ENCODE peak calls at places on chromosomes 7 and 10, in five cellular contexts. B, S, U, G and R are unnamed samples. For H3K4me1, the result is how much of the 10 kb centered on the place peaks cover.

GRCh38 chr7:51209426-51209825 is 107.2 kb downstream of the COBL start:
- DNase-seq in B (no peak), S (no peak), U (no peak), G (no peak), R (no peak)

GRCh38 chr7:11427686-11428273 is 404.2 kb downstream of the THSD7A start:
- DNase-seq in B (peak), S (no peak), U (no peak), G (peak), R (no peak)

GRCh38 chr10:12195281-12195602 is 449 bp downstream of the NUDT5 start:
- DNase-seq in B (no peak), S (no peak), U (no peak), G (no peak), R (no peak)

GRCh38 chr10:110273474-110273873 is 31.2 kb downstream of the SMNDC1 start:
- DNase-seq in B (peak), S (no peak), U (peak), G (no peak), R (peak)

GRCh38 chr10:122248356-122249302 is 22.5 kb upstream of the BTBD16 start:
- DNase-seq in B (no peak), S (no peak), U (no peak), G (no peak), R (no peak)

GRCh38 chr7:2231992-2232765 is 566 bp downstream of the MAD1L1 start:
- DNase-seq in B (no peak), S (no peak), U (peak), G (no peak), R (no peak)

GRCh38 chr10:74300651-74301050 is 149.6 kb downstream of the ADK start:
- DNase-seq in B (no peak), S (no peak), U (no peak), G (no peak), R (no peak)

GRCh38 chr7:123977081-123977480 is 52.0 kb downstream of the SPAM1 start:
- DNase-seq in B (no peak), S (no peak), U (no peak), G (no peak), R (no peak)

GRCh38 chr10:30398193-30398592 is 35.8 kb upstream of the MAP3K8 start:
- DNase-seq in B (no peak), S (no peak), U (no peak), G (no peak), R (no peak)

GRCh38 chr7:107130487-107131220 is 38.1 kb upstream of the HBP1 start:
- DNase-seq in B (no peak), S (no peak), U (no peak), G (no peak), R (no peak)
- TF ChIP-seq CTCF in B (no peak), S (no peak), U (no peak), G (no peak), R (no peak)

DNA sequence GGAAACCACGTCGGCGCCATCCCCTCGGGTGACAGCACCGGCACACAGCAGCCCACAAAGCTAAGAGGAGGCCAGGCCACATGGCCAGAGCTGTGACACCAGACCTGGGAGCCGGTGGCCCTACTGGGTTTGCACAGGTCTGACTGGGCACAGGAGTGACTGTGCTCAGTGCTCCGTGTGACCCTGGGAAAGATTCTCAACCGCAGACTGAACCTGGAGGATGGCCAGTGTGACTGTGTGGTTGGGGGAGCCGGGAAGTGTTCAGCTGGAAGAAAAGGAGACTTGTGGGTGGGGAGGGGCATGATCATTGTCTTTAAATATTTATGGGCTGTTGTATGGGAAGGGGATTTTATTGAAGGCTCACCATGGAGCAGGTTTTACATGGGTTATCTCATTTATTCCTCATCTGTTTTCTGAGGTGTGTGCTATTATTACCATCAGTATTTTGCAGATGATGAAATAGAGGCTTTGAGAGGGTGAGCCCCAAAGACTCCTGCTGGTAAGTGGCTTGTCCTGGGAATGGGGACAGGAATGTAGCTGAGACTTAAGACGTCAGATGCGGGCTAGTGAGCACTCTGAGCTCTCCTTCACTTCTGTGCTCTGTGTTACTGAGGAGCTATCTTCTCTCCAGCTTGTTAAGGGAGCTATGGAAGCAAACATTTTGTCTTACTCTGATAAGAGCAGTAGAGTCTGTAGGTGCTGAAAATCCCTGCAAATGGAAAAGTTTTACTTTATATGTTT is 127.5 kb downstream of the TMEM178B start:
- DNase-seq in B (no peak), S (no peak), U (no peak), G (no peak), R (no peak)
- H3K4me1 ChIP-seq in B (under half), S (under half), U (under half), G (under half), R (under half)

GRCh38 chr10:43070121-43071085 is 6.5 kb upstream of the RET start:
- DNase-seq in B (no peak), S (no peak), U (no peak), G (no peak), R (no peak)

GRCh38 chr10:43068136-43068395 is 8.8 kb upstream of the RET start:
- DNase-seq in B (no peak), S (no peak), U (no peak), G (no peak), R (no peak)

GRCh38 chr10:43069597-43069996 is 7.3 kb upstream of the RET start:
- DNase-seq in B (no peak), S (no peak), U (no peak), G (no peak), R (no peak)

GRCh38 chr10:43067391-43068135 is 9.3 kb upstream of the RET start:
- DNase-seq in B (no peak), S (no peak), U (no peak), G (no peak), R (no peak)

DNA sequence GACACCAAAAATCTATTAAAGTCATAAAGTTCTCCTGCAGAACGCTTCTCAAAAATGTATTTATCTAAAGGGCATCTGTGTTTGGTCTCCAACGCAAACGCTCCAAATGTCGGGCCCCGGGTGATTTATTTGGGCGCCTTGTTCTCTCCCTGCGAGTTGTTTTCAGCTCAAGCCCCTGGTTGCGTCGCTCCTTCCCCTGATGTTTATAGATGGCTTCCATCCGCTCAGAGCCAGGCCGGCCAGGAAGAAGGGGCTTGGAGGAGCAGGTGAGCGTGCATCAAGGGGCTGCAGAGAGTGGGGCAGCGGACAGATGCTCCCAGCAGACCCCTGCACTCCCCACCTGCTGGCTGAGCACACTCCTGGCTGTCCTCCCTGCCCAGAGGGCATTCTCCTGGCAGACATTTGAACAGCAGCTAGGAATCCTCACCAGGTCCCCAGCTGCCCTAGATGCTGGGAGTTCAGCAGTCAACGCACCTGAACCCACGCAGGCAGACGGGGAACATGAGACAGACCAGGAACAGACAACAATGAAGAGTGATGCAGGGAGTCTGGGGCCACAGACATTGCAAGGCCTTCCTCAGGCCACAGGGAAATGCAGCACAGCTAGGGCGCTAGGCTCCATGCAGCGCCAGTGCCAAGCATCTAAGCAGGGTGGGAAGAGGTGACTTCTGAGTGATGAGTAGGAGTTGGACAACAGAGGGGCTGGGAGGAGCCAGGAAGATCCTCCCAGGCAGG is 7.9 kb upstream of the RET start:
- DNase-seq in B (no peak), S (no peak), U (no peak), G (no peak), R (no peak)
- TF ChIP-seq CTCF in B (no peak), S (no peak), U (no peak), G (no peak), R (no peak)

DNA sequence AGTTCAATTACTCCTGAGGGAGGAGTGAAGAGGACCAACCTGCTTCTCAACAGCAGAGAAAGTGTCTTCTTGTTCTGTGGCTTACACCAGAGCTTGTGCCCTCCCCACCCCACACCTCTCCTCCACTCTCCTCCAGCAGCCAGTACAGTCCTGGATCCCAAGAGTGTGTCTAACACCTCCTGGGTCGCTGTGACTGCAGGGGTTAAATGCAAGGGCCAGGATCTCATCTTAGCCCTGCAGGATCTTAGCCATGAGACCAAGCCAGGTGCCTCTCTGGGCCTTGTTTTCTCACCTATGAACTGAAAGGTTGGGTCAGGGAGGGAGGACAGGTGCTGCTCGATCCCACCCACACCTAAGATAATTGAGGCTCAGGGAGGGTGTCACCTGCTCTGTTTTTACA is 34.5 kb upstream of the MSRB2 start:
- DNase-seq in B (no peak), S (no peak), U (no peak), G (no peak), R (no peak)
- H3K4me1 ChIP-seq in B (under half), S (under half), U (under half), G (under half), R (under half)